ENCODE peak calls at places on chromosomes 1 and 21, in ten cellular contexts. One of them, this sample, is unnamed. For H3K4me1 and H3K36me3, the result is how much of the 10 kb centered on the place peaks cover.

GRCh38 chr1:168321945-168322344 is 41.3 kb downstream of the TBX19 start:
- DNase-seq in cardiac muscle cell: peak
- DNase-seq in uterus: no peak
- DNase-seq in fibroblast of lung: peak
- DNase-seq in psoas muscle: no peak
- DNase-seq in esophagus squamous epithelium: no peak
- DNase-seq in transverse colon: no peak
- DNase-seq in keratinocyte: peak
- DNase-seq in body of pancreas: no peak
- DNase-seq in H1: no peak
- DNase-seq in this sample: peak

GRCh38 chr1:20981903-20982695 is 194.6 kb downstream of the EIF4G3 start:
- DNase-seq in cardiac muscle cell: peak
- DNase-seq in uterus: no peak
- DNase-seq in fibroblast of lung: peak
- DNase-seq in psoas muscle: no peak
- DNase-seq in esophagus squamous epithelium: no peak
- DNase-seq in transverse colon: no peak
- DNase-seq in keratinocyte: no peak
- DNase-seq in body of pancreas: no peak
- DNase-seq in H1: no peak
- DNase-seq in this sample: peak

GRCh38 chr1:150309758-150310495 is 11.4 kb upstream of the PRPF3 start:
- DNase-seq in cardiac muscle cell: no peak
- DNase-seq in uterus: no peak
- DNase-seq in fibroblast of lung: no peak
- DNase-seq in psoas muscle: no peak
- DNase-seq in esophagus squamous epithelium: no peak
- DNase-seq in transverse colon: no peak
- DNase-seq in keratinocyte: no peak
- DNase-seq in body of pancreas: no peak
- DNase-seq in H1: no peak
- DNase-seq in this sample: no peak

GRCh38 chr1:211638723-211639122 is 36.7 kb downstream of the NEK2 start:
- DNase-seq in cardiac muscle cell: no peak
- DNase-seq in uterus: no peak
- DNase-seq in fibroblast of lung: peak
- DNase-seq in psoas muscle: no peak
- DNase-seq in esophagus squamous epithelium: no peak
- DNase-seq in transverse colon: no peak
- DNase-seq in keratinocyte: no peak
- DNase-seq in body of pancreas: no peak
- DNase-seq in H1: no peak
- DNase-seq in this sample: peak

GRCh38 chr1:24391882-24392603 is 21.5 kb downstream of the STPG1 start:
- DNase-seq in cardiac muscle cell: peak
- DNase-seq in uterus: peak
- DNase-seq in fibroblast of lung: peak
- DNase-seq in psoas muscle: peak
- DNase-seq in esophagus squamous epithelium: no peak
- DNase-seq in transverse colon: peak
- DNase-seq in keratinocyte: no peak
- DNase-seq in body of pancreas: peak
- DNase-seq in H1: peak
- DNase-seq in this sample: peak

GRCh38 chr1:223815865-223816264 is 29.9 kb downstream of the TP53BP2 start:
- DNase-seq in cardiac muscle cell: no peak
- DNase-seq in uterus: no peak
- DNase-seq in fibroblast of lung: peak
- DNase-seq in psoas muscle: no peak
- DNase-seq in esophagus squamous epithelium: no peak
- DNase-seq in transverse colon: no peak
- DNase-seq in keratinocyte: peak
- DNase-seq in body of pancreas: no peak
- DNase-seq in H1: no peak
- DNase-seq in this sample: peak

GRCh38 chr21:41737656-41738324 is 29.1 kb downstream of the RIPK4 start:
- DNase-seq in cardiac muscle cell: no peak
- DNase-seq in uterus: no peak
- DNase-seq in fibroblast of lung: no peak
- DNase-seq in psoas muscle: no peak
- DNase-seq in esophagus squamous epithelium: no peak
- DNase-seq in transverse colon: no peak
- DNase-seq in keratinocyte: no peak
- DNase-seq in body of pancreas: no peak
- DNase-seq in H1: no peak
- DNase-seq in this sample: no peak

GRCh38 chr1:10813801-10814200 is 17.4 kb upstream of the CASZ1 start:
- DNase-seq in cardiac muscle cell: no peak
- DNase-seq in uterus: no peak
- DNase-seq in fibroblast of lung: no peak
- DNase-seq in psoas muscle: no peak
- DNase-seq in esophagus squamous epithelium: no peak
- DNase-seq in transverse colon: no peak
- DNase-seq in keratinocyte: no peak
- DNase-seq in body of pancreas: no peak
- DNase-seq in H1: no peak
- DNase-seq in this sample: no peak

GRCh38 chr1:111099289-111099688 is 40.6 kb downstream of the DRAM2 start:
- DNase-seq in cardiac muscle cell: no peak
- DNase-seq in uterus: no peak
- DNase-seq in fibroblast of lung: no peak
- DNase-seq in psoas muscle: no peak
- DNase-seq in esophagus squamous epithelium: no peak
- DNase-seq in transverse colon: peak
- DNase-seq in keratinocyte: no peak
- DNase-seq in body of pancreas: no peak
- DNase-seq in H1: no peak
- DNase-seq in this sample: no peak

GRCh38 chr1:62689524-62689923 is 1.3 kb upstream of the DOCK7 start:
- DNase-seq in cardiac muscle cell: peak
- DNase-seq in uterus: no peak
- DNase-seq in fibroblast of lung: peak
- DNase-seq in psoas muscle: no peak
- DNase-seq in esophagus squamous epithelium: no peak
- DNase-seq in transverse colon: no peak
- DNase-seq in keratinocyte: no peak
- DNase-seq in body of pancreas: no peak
- DNase-seq in H1: no peak
- DNase-seq in this sample: peak

GRCh38 chr1:17636612-17637011 is 97.1 kb downstream of the ARHGEF10L start:
- DNase-seq in cardiac muscle cell: no peak
- DNase-seq in uterus: no peak
- DNase-seq in fibroblast of lung: peak
- DNase-seq in psoas muscle: no peak
- DNase-seq in esophagus squamous epithelium: no peak
- DNase-seq in transverse colon: no peak
- DNase-seq in keratinocyte: no peak
- DNase-seq in body of pancreas: no peak
- DNase-seq in H1: no peak
- DNase-seq in this sample: peak

GRCh38 chr21:33327326-33327725 is 2.6 kb downstream of the IFNAR1 start:
- DNase-seq in cardiac muscle cell: no peak
- DNase-seq in uterus: no peak
- DNase-seq in fibroblast of lung: no peak
- DNase-seq in psoas muscle: no peak
- DNase-seq in esophagus squamous epithelium: no peak
- DNase-seq in transverse colon: no peak
- DNase-seq in keratinocyte: no peak
- DNase-seq in body of pancreas: no peak
- DNase-seq in H1: no peak
- DNase-seq in this sample: no peak
- H3K4me1 ChIP-seq in cardiac muscle cell: under half
- H3K4me1 ChIP-seq in uterus: under half
- H3K4me1 ChIP-seq in fibroblast of lung: under half
- H3K4me1 ChIP-seq in psoas muscle: under half
- H3K4me1 ChIP-seq in esophagus squamous epithelium: under half
- H3K4me1 ChIP-seq in transverse colon: under half
- H3K4me1 ChIP-seq in keratinocyte: under half
- H3K4me1 ChIP-seq in body of pancreas: under half
- H3K4me1 ChIP-seq in H1: under half
- H3K4me1 ChIP-seq in this sample: under half

GRCh38 chr1:206761369-206761768 is 9.2 kb upstream of the IL19 start:
- DNase-seq in cardiac muscle cell: peak
- DNase-seq in uterus: no peak
- DNase-seq in fibroblast of lung: no peak
- DNase-seq in psoas muscle: no peak
- DNase-seq in esophagus squamous epithelium: no peak
- DNase-seq in transverse colon: no peak
- DNase-seq in keratinocyte: no peak
- DNase-seq in body of pancreas: no peak
- DNase-seq in H1: no peak
- DNase-seq in this sample: peak
- H3K4me3 ChIP-seq in cardiac muscle cell: no peak
- H3K4me3 ChIP-seq in uterus: no peak
- H3K4me3 ChIP-seq in fibroblast of lung: no peak
- H3K4me3 ChIP-seq in psoas muscle: no peak
- H3K4me3 ChIP-seq in esophagus squamous epithelium: no peak
- H3K4me3 ChIP-seq in transverse colon: no peak
- H3K4me3 ChIP-seq in keratinocyte: no peak
- H3K4me3 ChIP-seq in body of pancreas: no peak
- H3K4me3 ChIP-seq in H1: no peak
- H3K4me3 ChIP-seq in this sample: no peak

DNA sequence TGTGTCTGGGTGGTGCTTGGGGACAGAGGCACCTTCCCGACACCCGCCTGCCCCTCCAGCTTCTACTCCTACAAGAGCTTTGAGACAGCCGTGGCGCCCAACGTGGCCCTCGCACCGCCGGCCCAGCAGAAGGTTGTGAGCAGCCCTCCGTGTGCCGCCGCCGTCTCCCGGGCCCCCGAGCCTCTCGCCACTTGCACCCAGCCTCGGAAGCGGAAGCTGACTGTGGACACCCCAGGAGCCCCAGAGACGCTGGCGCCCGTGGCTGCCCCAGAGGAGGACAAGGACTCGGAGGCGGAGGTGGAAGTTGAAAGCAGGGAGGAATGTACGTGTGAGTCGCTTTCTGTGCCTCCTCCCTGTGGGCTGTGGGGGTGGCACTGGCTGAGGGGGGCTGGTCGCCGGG is 75.7 kb downstream of the SKI start:
- DNase-seq in cardiac muscle cell: no peak
- DNase-seq in uterus: no peak
- DNase-seq in fibroblast of lung: no peak
- DNase-seq in psoas muscle: no peak
- DNase-seq in esophagus squamous epithelium: no peak
- DNase-seq in transverse colon: no peak
- DNase-seq in keratinocyte: no peak
- DNase-seq in body of pancreas: no peak
- DNase-seq in H1: no peak
- DNase-seq in this sample: no peak
- H3K36me3 ChIP-seq in cardiac muscle cell: under half
- H3K36me3 ChIP-seq in uterus: under half
- H3K36me3 ChIP-seq in fibroblast of lung: under half
- H3K36me3 ChIP-seq in psoas muscle: half or more
- H3K36me3 ChIP-seq in esophagus squamous epithelium: half or more
- H3K36me3 ChIP-seq in transverse colon: under half
- H3K36me3 ChIP-seq in keratinocyte: under half
- H3K36me3 ChIP-seq in body of pancreas: under half
- H3K36me3 ChIP-seq in H1: under half
- H3K36me3 ChIP-seq in this sample: half or more

GRCh38 chr1:156894711-156895407 is 1.3 kb downstream of the PEAR1 start:
- DNase-seq in cardiac muscle cell: no peak
- DNase-seq in uterus: peak
- DNase-seq in fibroblast of lung: peak
- DNase-seq in psoas muscle: peak
- DNase-seq in esophagus squamous epithelium: no peak
- DNase-seq in transverse colon: no peak
- DNase-seq in keratinocyte: no peak
- DNase-seq in body of pancreas: no peak
- DNase-seq in H1: no peak
- DNase-seq in this sample: peak

GRCh38 chr1:156895927-156896326 is 2.4 kb downstream of the PEAR1 start:
- DNase-seq in cardiac muscle cell: no peak
- DNase-seq in uterus: no peak
- DNase-seq in fibroblast of lung: peak
- DNase-seq in psoas muscle: no peak
- DNase-seq in esophagus squamous epithelium: no peak
- DNase-seq in transverse colon: no peak
- DNase-seq in keratinocyte: no peak
- DNase-seq in body of pancreas: no peak
- DNase-seq in H1: no peak
- DNase-seq in this sample: no peak

GRCh38 chr1:156896490-156897033 is 3.0 kb downstream of the PEAR1 start:
- DNase-seq in cardiac muscle cell: no peak
- DNase-seq in uterus: peak
- DNase-seq in fibroblast of lung: peak
- DNase-seq in psoas muscle: no peak
- DNase-seq in esophagus squamous epithelium: no peak
- DNase-seq in transverse colon: no peak
- DNase-seq in keratinocyte: peak
- DNase-seq in body of pancreas: no peak
- DNase-seq in H1: peak
- DNase-seq in this sample: peak

GRCh38 chr1:156894001-156894400 is 483 bp downstream of the PEAR1 start:
- DNase-seq in cardiac muscle cell: no peak
- DNase-seq in uterus: no peak
- DNase-seq in fibroblast of lung: peak
- DNase-seq in psoas muscle: no peak
- DNase-seq in esophagus squamous epithelium: no peak
- DNase-seq in transverse colon: no peak
- DNase-seq in keratinocyte: no peak
- DNase-seq in body of pancreas: no peak
- DNase-seq in H1: no peak
- DNase-seq in this sample: peak

GRCh38 chr1:156895408-156895874 is 1.9 kb downstream of the PEAR1 start:
- DNase-seq in cardiac muscle cell: no peak
- DNase-seq in uterus: no peak
- DNase-seq in fibroblast of lung: no peak
- DNase-seq in psoas muscle: no peak
- DNase-seq in esophagus squamous epithelium: no peak
- DNase-seq in transverse colon: no peak
- DNase-seq in keratinocyte: no peak
- DNase-seq in body of pancreas: no peak
- DNase-seq in H1: no peak
- DNase-seq in this sample: peak
- H3K4me1 ChIP-seq in cardiac muscle cell: under half
- H3K4me1 ChIP-seq in uterus: under half
- H3K4me1 ChIP-seq in fibroblast of lung: under half
- H3K4me1 ChIP-seq in psoas muscle: under half
- H3K4me1 ChIP-seq in esophagus squamous epithelium: under half
- H3K4me1 ChIP-seq in transverse colon: under half
- H3K4me1 ChIP-seq in keratinocyte: under half
- H3K4me1 ChIP-seq in body of pancreas: under half
- H3K4me1 ChIP-seq in H1: under half
- H3K4me1 ChIP-seq in this sample: half or more

This sample was measured in adipocyte.